ENCODE peak calls at places on chromosomes 2 and 18, in six cellular contexts. I is HCT116, Z is K562, U is HepG2, V is GM12878, X is upper lobe of left lung. C is an unnamed sample.

GRCh38 chr2:230542751-230543150 is 126.8 kb downstream of the SP100 start:
- ATAC-seq in I (no peak), U (no peak), Z (no peak), V (no peak), X (no peak), C (no peak)

GRCh38 chr2:152421521-152422367 is 86.8 kb downstream of the FMNL2 start:
- ATAC-seq in V (peak; percentile 86), I (peak; percentile 94), X (peak; percentile 85), Z (peak; percentile 75), U (peak; percentile 74), C (peak; percentile 93)

GRCh38 chr2:105385703-105386540 is 12.9 kb downstream of the FHL2 start:
- ATAC-seq in I (no peak), V (no peak), Z (no peak), U (peak; percentile 56), X (no peak), C (no peak)

GRCh38 chr2:68043719-68044498 is 18.9 kb downstream of the C1D start:
- ATAC-seq in X (no peak), Z (no peak), U (no peak), V (no peak), I (no peak), C (no peak)

GRCh38 chr2:233429175-233429897 is 75.0 kb downstream of the DGKD start:
- ATAC-seq in X (no peak), Z (peak; percentile 28), V (no peak), I (no peak), U (no peak), C (no peak)

GRCh38 chr2:56117764-56118163 is 66.0 kb upstream of the CCDC85A start:
- ATAC-seq in I (no peak), V (no peak), X (no peak), Z (peak; percentile 38), U (no peak), C (no peak)

GRCh38 chr2:37837576-37838335 is 87.3 kb upstream of the RMDN2 start:
- ATAC-seq in U (no peak), Z (no peak), V (no peak), X (peak; percentile 61), I (no peak), C (peak; percentile 87)

GRCh38 chr2:144459937-144460336 is 60.0 kb downstream of the ZEB2 start:
- ATAC-seq in I (no peak), Z (peak; percentile 19), V (peak; percentile 46), U (no peak), X (no peak), C (peak; percentile 60)

GRCh38 chr2:3142210-3142609 is 235.4 kb downstream of the EIPR1 start:
- ATAC-seq in V (no peak), I (no peak), U (no peak), Z (no peak), X (no peak), C (no peak)

GRCh38 chr18:76265375-76266225 is 229.4 kb downstream of the ZNF516 start:
- ATAC-seq in V (no peak), Z (no peak), I (no peak), U (no peak), X (peak; percentile 75), C (peak; percentile 88)

GRCh38 chr2:241491549-241492173 is 16.7 kb downstream of the STK25 start:
- ATAC-seq in U (peak; percentile 4), I (peak; percentile 10), X (no peak), Z (peak; percentile 6), V (no peak), C (no peak)

GRCh38 chr2:44975571-44976450 is 33.4 kb downstream of the SIX2 start:
- ATAC-seq in X (no peak), Z (peak; percentile 69), V (peak; percentile 11), I (no peak), U (no peak), C (no peak)

GRCh38 chr2:54966165-54966819 is 84.0 kb downstream of the RTN4 start:
- ATAC-seq in V (no peak), Z (peak; percentile 17), I (no peak), U (no peak), X (no peak), C (no peak)

GRCh38 chr18:62846334-62846733 is 131.0 kb downstream of the PHLPP1 start:
- ATAC-seq in Z (no peak), V (peak; percentile 26), I (no peak), X (no peak), U (no peak), C (no peak)

GRCh38 chr2:120771556-120772208 is 36.0 kb downstream of the GLI2 start:
- ATAC-seq in V (no peak), U (no peak), Z (no peak), I (peak; percentile 90), X (peak; percentile 4), C (peak; percentile 81)

GRCh38 chr2:156331572-156332451 is 709 bp downstream of the NR4A2 start:
- ATAC-seq in V (peak; percentile 3), X (peak; percentile 64), U (peak; percentile 12), Z (peak; percentile 20), I (peak; percentile 23), C (peak; percentile 38)

GRCh38 chr2:56671973-56672569 is 488.3 kb downstream of the CCDC85A start:
- ATAC-seq in I (peak; percentile 63), V (no peak), U (no peak), Z (no peak), X (no peak), C (no peak)

GRCh38 chr2:121746071-121746578 is 9.3 kb upstream of the TSN start:
- ATAC-seq in X (no peak), U (peak; percentile 32), Z (peak; percentile 68), V (no peak), I (no peak), C (no peak)

GRCh38 chr2:219736196-219736595 is 108.8 kb downstream of the SLC4A3 start:
- ATAC-seq in I (peak; percentile 64), U (peak; percentile 63), V (peak; percentile 40), Z (peak; percentile 81), X (no peak), C (no peak)

GRCh38 chr2:232463701-232464533 is 8.0 kb downstream of the ALPI start:
- ATAC-seq in I (no peak), U (no peak), X (no peak), V (no peak), Z (no peak), C (no peak)

GRCh38 chr18:25561923-25562322 is 210.0 kb upstream of the ZNF521 start:
- ATAC-seq in X (no peak), V (peak; percentile 53), Z (peak; percentile 68), I (no peak), U (peak; percentile 59), C (no peak)

GRCh38 chr2:220779918-220780317 is 792.2 kb downstream of the EPHA4 start:
- ATAC-seq in V (no peak), U (no peak), Z (no peak), X (no peak), I (no peak), C (no peak)

GRCh38 chr18:36594621-36595020 is 234.2 kb downstream of the TPGS2 start:
- ATAC-seq in U (no peak), Z (no peak), V (no peak), I (no peak), X (no peak), C (no peak)

GRCh38 chr18:30489890-30490643 is 552.5 kb downstream of the DSC3 start:
- ATAC-seq in V (peak; percentile 30), U (no peak), I (no peak), Z (peak; percentile 41), X (no peak), C (no peak)

DNA sequence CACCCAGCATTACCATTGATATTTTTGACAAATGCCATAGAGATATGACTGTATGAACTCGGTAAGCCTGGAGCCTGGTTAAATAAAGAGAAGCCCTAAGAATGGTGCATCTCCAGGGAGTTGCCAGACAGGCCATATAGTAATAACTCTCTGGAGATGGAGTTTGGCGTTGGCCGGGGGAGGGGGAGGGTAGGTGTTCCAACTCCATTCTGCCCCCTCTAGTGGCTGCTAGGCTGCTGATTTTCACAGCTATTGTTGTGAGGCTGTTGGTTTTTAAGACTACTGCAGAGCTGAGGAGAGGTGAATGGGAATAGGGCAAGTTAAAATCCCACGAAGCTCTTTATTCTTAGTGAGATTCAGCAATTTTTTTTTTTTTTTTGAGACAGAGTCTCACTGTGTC is 99.9 kb downstream of the GALNT14 start:
- ATAC-seq in V (no peak), Z (no peak), U (no peak), X (no peak), I (peak; percentile 63), C (no peak)
- TF ChIP-seq CTCF in V (no peak), Z (no peak), U (no peak), X (no peak), I (no peak), C (no peak)

GRCh38 chr18:47342566-47342965 is 91.1 kb upstream of the SKOR2 start:
- ATAC-seq in X (no peak), Z (no peak), I (no peak), U (no peak), V (no peak), C (no peak)
- TF ChIP-seq POLR2A in X (no peak), Z (no peak), I (no peak), U (no peak), V (no peak), C (no peak)

GRCh38 chr2:196987298-196987653 is 60.8 kb upstream of the PGAP1 start:
- ATAC-seq in Z (no peak), V (no peak), U (no peak), X (no peak), I (no peak), C (no peak)

GRCh38 chr2:196985524-196986183 is 59.1 kb upstream of the PGAP1 start:
- ATAC-seq in Z (no peak), U (no peak), V (no peak), X (no peak), I (no peak), C (no peak)

GRCh38 chr2:196988599-196988998 is 62.1 kb upstream of the PGAP1 start:
- ATAC-seq in X (no peak), I (no peak), U (no peak), Z (no peak), V (no peak), C (no peak)

GRCh38 chr2:196989496-196989895 is 63.0 kb upstream of the PGAP1 start:
- ATAC-seq in Z (no peak), X (no peak), U (no peak), I (no peak), V (no peak), C (no peak)

GRCh38 chr2:196987654-196988364 is 61.3 kb upstream of the PGAP1 start:
- ATAC-seq in X (peak; percentile 55), I (peak; percentile 89), U (peak; percentile 58), Z (peak; percentile 69), V (peak; percentile 84), C (peak; percentile 86)
- TF ChIP-seq POLR2AphosphoS5 in X (peak; percentile 50), I (peak; percentile 47), U (no peak), Z (no peak), V (no peak), C (peak; percentile 78)

DNA sequence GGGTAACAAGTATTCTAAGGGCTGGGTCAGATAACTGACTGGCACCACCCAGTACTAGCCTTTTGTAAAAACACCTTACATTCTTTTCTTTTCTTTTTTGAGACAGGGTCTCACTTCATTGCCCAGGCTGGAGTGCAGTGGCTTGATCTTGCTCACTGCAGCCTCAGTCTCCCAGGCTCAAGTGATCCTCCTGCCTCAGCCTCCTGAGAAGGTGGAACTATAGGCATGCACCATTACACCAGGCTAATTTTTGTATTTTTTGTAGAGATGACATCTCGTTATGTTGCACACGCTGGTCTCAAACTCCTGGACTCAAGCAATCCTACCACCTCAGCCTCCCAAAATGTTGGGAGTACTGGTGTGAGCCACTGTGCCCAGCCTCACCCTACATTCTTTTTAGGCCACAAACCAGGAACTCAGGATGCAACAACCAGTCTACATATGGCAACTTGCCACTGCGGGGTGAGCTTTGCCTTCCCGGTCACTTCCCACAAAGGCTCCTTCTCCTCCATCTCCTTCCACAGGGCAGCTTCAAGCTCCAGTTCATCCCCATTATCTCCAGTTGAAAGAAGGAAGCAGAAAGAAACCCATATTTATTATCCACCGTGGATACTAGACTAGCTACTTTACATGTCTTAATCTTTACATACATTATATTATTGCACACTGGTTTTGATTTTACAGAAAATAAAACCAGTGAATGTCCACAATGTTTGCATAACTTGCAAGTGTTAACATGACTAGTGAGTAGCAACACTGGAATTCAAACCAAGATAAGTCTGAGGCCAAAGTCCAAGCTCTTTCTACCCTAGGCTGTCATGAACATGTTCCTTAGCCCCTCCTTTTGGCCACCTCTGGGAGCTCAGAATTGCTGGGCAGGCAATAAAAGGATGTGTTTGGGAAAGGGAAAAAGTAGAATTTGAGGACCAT is 23.7 kb upstream of the AP1S3 start:
- ATAC-seq in I (peak; percentile 86), U (peak; percentile 90), X (no peak), Z (no peak), V (peak; percentile 41), C (no peak)
- TF ChIP-seq CTCF in I (peak; percentile 25), U (peak; percentile 63), X (no peak), Z (no peak), V (no peak), C (no peak)

C was measured in gastroesophageal sphincter.